ENCODE peak calls at places on chromosomes 4 and X, in five cellular contexts. One of them, this sample, is unnamed. For H3K4me1, the result is how much of the 10 kb centered on the place peaks cover.

GRCh38 chrX:71545364-71545763 is 12.5 kb downstream of the OGT start:
- DNase-seq in HepG2: no peak
- DNase-seq in astrocyte: no peak
- DNase-seq in DND-41: no peak
- DNase-seq in SK-N-SH: no peak
- DNase-seq in this sample: no peak

GRCh38 chrX:39313149-39313548 is 511.9 kb downstream of the MID1IP1 start:
- DNase-seq in HepG2: no peak
- DNase-seq in astrocyte: no peak
- DNase-seq in DND-41: no peak
- DNase-seq in SK-N-SH: no peak
- DNase-seq in this sample: no peak

GRCh38 chr4:125789018-125789417 is 474.3 kb downstream of the FAT4 start:
- DNase-seq in HepG2: no peak
- DNase-seq in astrocyte: peak
- DNase-seq in DND-41: no peak
- DNase-seq in SK-N-SH: no peak
- DNase-seq in this sample: no peak

GRCh38 chr4:168735735-168736134 is 238.9 kb downstream of the PALLD start:
- DNase-seq in HepG2: no peak
- DNase-seq in astrocyte: no peak
- DNase-seq in DND-41: no peak
- DNase-seq in SK-N-SH: no peak
- DNase-seq in this sample: no peak

GRCh38 chrX:151151668-151152267 is 24.6 kb upstream of the GPR50 start:
- DNase-seq in HepG2: peak
- DNase-seq in astrocyte: peak
- DNase-seq in DND-41: peak
- DNase-seq in SK-N-SH: peak
- DNase-seq in this sample: peak

GRCh38 chr4:55854132-55854531 is 684 bp downstream of the EXOC1 start:
- DNase-seq in HepG2: no peak
- DNase-seq in astrocyte: no peak
- DNase-seq in DND-41: no peak
- DNase-seq in SK-N-SH: peak
- DNase-seq in this sample: peak

GRCh38 chrX:125101971-125102750 is 217.5 kb upstream of the TEX13C start:
- DNase-seq in HepG2: no peak
- DNase-seq in astrocyte: no peak
- DNase-seq in DND-41: no peak
- DNase-seq in SK-N-SH: no peak
- DNase-seq in this sample: no peak

GRCh38 chr4:110854021-110854678 is 231.3 kb upstream of the PITX2 start:
- DNase-seq in HepG2: no peak
- DNase-seq in astrocyte: peak
- DNase-seq in DND-41: no peak
- DNase-seq in SK-N-SH: no peak
- DNase-seq in this sample: no peak

GRCh38 chr4:139524062-139524631 is 31.9 kb downstream of the SETD7 start:
- DNase-seq in HepG2: no peak
- DNase-seq in astrocyte: peak
- DNase-seq in DND-41: no peak
- DNase-seq in SK-N-SH: no peak
- DNase-seq in this sample: no peak

GRCh38 chr4:71540749-71541269 is 202.0 kb downstream of the SLC4A4 start:
- DNase-seq in HepG2: no peak
- DNase-seq in astrocyte: no peak
- DNase-seq in DND-41: no peak
- DNase-seq in SK-N-SH: no peak
- DNase-seq in this sample: no peak

GRCh38 chr4:148749403-148749802 is 307.2 kb upstream of the NR3C2 start:
- DNase-seq in HepG2: no peak
- DNase-seq in astrocyte: no peak
- DNase-seq in DND-41: no peak
- DNase-seq in SK-N-SH: no peak
- DNase-seq in this sample: no peak

GRCh38 chrX:10938371-10938982 is 172.7 kb upstream of the HCCS start:
- DNase-seq in HepG2: no peak
- DNase-seq in astrocyte: no peak
- DNase-seq in DND-41: no peak
- DNase-seq in SK-N-SH: no peak
- DNase-seq in this sample: no peak

GRCh38 chrX:30948626-30949025 is 59.6 kb upstream of the TAB3 start:
- DNase-seq in HepG2: no peak
- DNase-seq in astrocyte: no peak
- DNase-seq in DND-41: no peak
- DNase-seq in SK-N-SH: no peak
- DNase-seq in this sample: no peak

GRCh38 chr4:1476140-1476513 is 69.9 kb upstream of the NKX1-1 start:
- DNase-seq in HepG2: no peak
- DNase-seq in astrocyte: no peak
- DNase-seq in DND-41: no peak
- DNase-seq in SK-N-SH: no peak
- DNase-seq in this sample: no peak

GRCh38 chrX:26373829-26374228 is 157.9 kb downstream of the MAGEB5 start:
- DNase-seq in HepG2: no peak
- DNase-seq in astrocyte: no peak
- DNase-seq in DND-41: no peak
- DNase-seq in SK-N-SH: no peak
- DNase-seq in this sample: no peak

GRCh38 chrX:42462917-42463316 is 315.0 kb downstream of the PPP1R2C start:
- DNase-seq in HepG2: no peak
- DNase-seq in astrocyte: no peak
- DNase-seq in DND-41: no peak
- DNase-seq in SK-N-SH: no peak
- DNase-seq in this sample: no peak

GRCh38 chr4:123452585-123452984 is 56.0 kb downstream of the SPRY1 start:
- DNase-seq in HepG2: peak
- DNase-seq in astrocyte: peak
- DNase-seq in DND-41: no peak
- DNase-seq in SK-N-SH: peak
- DNase-seq in this sample: peak

GRCh38 chr4:32161382-32161781 is 1441.2 kb downstream of the PCDH7 start:
- DNase-seq in HepG2: no peak
- DNase-seq in astrocyte: peak
- DNase-seq in DND-41: no peak
- DNase-seq in SK-N-SH: no peak
- DNase-seq in this sample: no peak

DNA sequence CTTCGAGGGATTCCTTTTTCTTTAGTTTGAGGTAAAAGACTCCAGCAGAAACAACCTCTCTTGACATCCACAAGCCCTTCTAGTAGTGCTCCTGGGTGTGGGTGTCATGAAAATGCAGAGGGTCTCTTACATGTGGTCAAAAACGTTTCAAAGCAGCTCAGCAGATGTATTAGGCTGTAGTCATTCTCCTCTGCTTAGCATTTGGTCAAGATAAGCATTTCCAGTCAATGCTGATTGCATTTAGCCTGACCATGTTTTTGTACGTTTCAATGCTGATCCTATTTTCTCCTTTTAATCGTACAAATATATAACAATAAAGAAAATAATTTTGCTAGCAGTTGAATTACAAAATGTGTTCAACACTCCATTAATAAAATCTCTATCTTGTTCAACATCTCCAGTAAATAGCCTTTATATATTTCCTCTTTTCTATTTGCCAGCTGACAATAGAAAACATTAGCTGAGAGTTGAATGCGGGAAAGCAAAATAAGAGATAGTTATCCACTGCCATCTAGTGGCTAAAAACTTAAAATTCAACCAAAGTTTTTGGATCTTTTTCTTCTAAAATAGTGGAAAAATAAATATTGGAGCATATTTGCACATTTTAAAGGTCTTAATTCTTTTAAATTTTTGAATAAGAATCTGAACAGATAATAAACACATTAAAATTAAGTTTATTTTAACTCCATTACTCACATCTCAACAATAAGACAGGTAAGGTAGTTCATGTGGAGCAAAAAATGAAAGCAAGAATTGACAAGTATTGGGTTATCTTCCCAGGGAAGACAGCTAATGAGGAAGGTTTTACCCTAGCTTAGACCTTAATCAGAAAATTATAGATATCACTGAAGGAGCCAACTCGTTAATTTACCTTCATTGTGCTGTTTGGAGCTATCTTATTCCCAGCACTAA is 15.2 kb upstream of the PACRGL start:
- DNase-seq in HepG2: no peak
- DNase-seq in astrocyte: no peak
- DNase-seq in DND-41: no peak
- DNase-seq in SK-N-SH: peak
- DNase-seq in this sample: peak
- H3K4me3 ChIP-seq in HepG2: no peak
- H3K4me3 ChIP-seq in astrocyte: no peak
- H3K4me3 ChIP-seq in DND-41: no peak
- H3K4me3 ChIP-seq in SK-N-SH: no peak
- H3K4me3 ChIP-seq in this sample: no peak

GRCh38 chrX:49184294-49185061 is 1.7 kb downstream of the PRICKLE3 start:
- DNase-seq in HepG2: no peak
- DNase-seq in astrocyte: peak
- DNase-seq in DND-41: no peak
- DNase-seq in SK-N-SH: no peak
- DNase-seq in this sample: peak

GRCh38 chrX:49187028-49187394 is 838 bp upstream of the PRICKLE3 start:
- DNase-seq in HepG2: no peak
- DNase-seq in astrocyte: no peak
- DNase-seq in DND-41: no peak
- DNase-seq in SK-N-SH: no peak
- DNase-seq in this sample: no peak

GRCh38 chrX:49186125-49187027 is at the start of gene PRICKLE3:
- DNase-seq in HepG2: peak
- DNase-seq in astrocyte: no peak
- DNase-seq in DND-41: peak
- DNase-seq in SK-N-SH: no peak
- DNase-seq in this sample: peak

GRCh38 chrX:49183701-49184281 is 2.4 kb downstream of the PRICKLE3 start:
- DNase-seq in HepG2: no peak
- DNase-seq in astrocyte: no peak
- DNase-seq in DND-41: no peak
- DNase-seq in SK-N-SH: no peak
- DNase-seq in this sample: no peak

DNA sequence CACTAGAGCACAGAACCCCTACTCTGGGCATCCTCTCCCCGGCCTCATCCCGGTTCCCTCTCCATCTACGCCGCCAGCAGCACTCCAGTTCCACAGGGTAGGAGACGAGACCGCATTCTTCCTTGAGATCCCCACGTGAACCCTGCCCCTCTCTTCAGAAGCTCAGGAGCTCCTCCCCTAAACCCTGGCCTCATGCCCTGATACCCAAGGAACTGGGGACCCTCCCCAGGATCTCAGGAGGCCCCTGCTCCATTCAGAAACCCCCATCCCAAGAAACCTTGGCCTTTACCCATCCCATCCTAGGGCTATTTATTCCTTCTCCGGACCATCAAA is 1.1 kb downstream of the PRICKLE3 start:
- DNase-seq in HepG2: no peak
- DNase-seq in astrocyte: no peak
- DNase-seq in DND-41: no peak
- DNase-seq in SK-N-SH: no peak
- DNase-seq in this sample: no peak
- H2AFZ ChIP-seq in HepG2: no peak
- H2AFZ ChIP-seq in astrocyte: no peak
- H2AFZ ChIP-seq in DND-41: no peak
- H2AFZ ChIP-seq in SK-N-SH: no peak
- H2AFZ ChIP-seq in this sample: no peak

GRCh38 chrX:129739591-129739990 is 812 bp downstream of the XPNPEP2 start:
- DNase-seq in HepG2: no peak
- DNase-seq in astrocyte: no peak
- DNase-seq in DND-41: no peak
- DNase-seq in SK-N-SH: no peak
- DNase-seq in this sample: no peak
- H3K4me1 ChIP-seq in HepG2: under half
- H3K4me1 ChIP-seq in astrocyte: under half
- H3K4me1 ChIP-seq in DND-41: half or more
- H3K4me1 ChIP-seq in SK-N-SH: under half
- H3K4me1 ChIP-seq in this sample: under half

GRCh38 chr4:165875446-165875845 is 2.4 kb downstream of the TLL1 start:
- DNase-seq in HepG2: no peak
- DNase-seq in astrocyte: no peak
- DNase-seq in DND-41: no peak
- DNase-seq in SK-N-SH: no peak
- DNase-seq in this sample: no peak

GRCh38 chr4:165873298-165874071 is 448 bp downstream of the TLL1 start:
- DNase-seq in HepG2: peak
- DNase-seq in astrocyte: peak
- DNase-seq in DND-41: no peak
- DNase-seq in SK-N-SH: peak
- DNase-seq in this sample: no peak

GRCh38 chr4:165872443-165873297 is at the start of gene TLL1:
- DNase-seq in HepG2: no peak
- DNase-seq in astrocyte: peak
- DNase-seq in DND-41: no peak
- DNase-seq in SK-N-SH: peak
- DNase-seq in this sample: no peak

GRCh38 chr4:165874072-165874798 is 1.2 kb downstream of the TLL1 start:
- DNase-seq in HepG2: no peak
- DNase-seq in astrocyte: no peak
- DNase-seq in DND-41: no peak
- DNase-seq in SK-N-SH: peak
- DNase-seq in this sample: no peak

DNA sequence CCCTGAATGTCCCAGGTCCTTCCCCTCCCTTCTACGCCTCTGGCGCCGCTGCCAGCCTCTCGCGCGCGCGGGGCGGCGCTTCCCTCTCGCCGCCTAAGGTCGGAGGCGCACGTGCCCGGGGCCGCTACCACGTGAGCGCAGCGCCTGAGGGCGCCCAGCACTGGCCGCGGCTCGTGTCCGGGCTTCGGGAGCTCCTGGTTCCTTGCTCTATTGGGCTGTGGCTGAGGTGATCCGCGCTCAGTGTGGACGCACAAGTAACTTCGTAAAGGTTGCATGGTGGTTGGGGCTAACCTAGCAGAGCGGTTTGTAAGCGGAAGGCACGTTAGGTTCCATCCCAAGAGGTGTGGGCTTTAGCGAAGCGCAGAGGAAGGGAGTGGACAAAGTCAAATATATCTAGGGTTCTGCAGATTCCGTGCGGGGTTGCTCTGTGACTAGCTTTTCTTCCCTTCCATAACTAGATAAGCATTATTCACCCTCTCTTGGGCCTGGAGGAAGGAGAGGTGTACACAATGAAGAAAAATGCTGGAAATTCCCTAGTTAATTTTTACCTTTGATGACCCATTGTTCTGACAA is 1.8 kb downstream of the TLL1 start:
- DNase-seq in HepG2: no peak
- DNase-seq in astrocyte: no peak
- DNase-seq in DND-41: no peak
- DNase-seq in SK-N-SH: peak
- DNase-seq in this sample: no peak
- H3K4me3 ChIP-seq in HepG2: no peak
- H3K4me3 ChIP-seq in astrocyte: peak
- H3K4me3 ChIP-seq in DND-41: no peak
- H3K4me3 ChIP-seq in SK-N-SH: peak
- H3K4me3 ChIP-seq in this sample: no peak

GRCh38 chrX:131746491-131746968 is 202.7 kb downstream of the OR13H1 start:
- DNase-seq in HepG2: no peak
- DNase-seq in astrocyte: peak
- DNase-seq in DND-41: peak
- DNase-seq in SK-N-SH: peak
- DNase-seq in this sample: peak
- H2AFZ ChIP-seq in HepG2: no peak
- H2AFZ ChIP-seq in astrocyte: no peak
- H2AFZ ChIP-seq in DND-41: no peak
- H2AFZ ChIP-seq in SK-N-SH: peak
- H2AFZ ChIP-seq in this sample: no peak

GRCh38 chrX:107725761-107726555 is 49.6 kb downstream of the TSC22D3 start:
- DNase-seq in HepG2: no peak
- DNase-seq in astrocyte: no peak
- DNase-seq in DND-41: no peak
- DNase-seq in SK-N-SH: no peak
- DNase-seq in this sample: no peak
- H3K4me1 ChIP-seq in HepG2: under half
- H3K4me1 ChIP-seq in astrocyte: under half
- H3K4me1 ChIP-seq in DND-41: under half
- H3K4me1 ChIP-seq in SK-N-SH: under half
- H3K4me1 ChIP-seq in this sample: under half

This sample was measured in OCI-LY7.